ENCODE peak calls at places on chromosomes 5 and 9, in eight cellular contexts. T, H, X, W, M, V, F and E are unnamed samples.

GRCh38 chr9:470795-471194 is 256.1 kb downstream of the DOCK8 start:
- DNase-seq in T (no peak), H (no peak), X (no peak), W (no peak), M (no peak), V (no peak), F (no peak), E (peak; percentile 36)

GRCh38 chr5:54383225-54383624 is 72.3 kb upstream of the HSPB3 start:
- DNase-seq in T (no peak), H (peak; percentile 63), X (no peak), W (no peak), M (no peak), V (no peak), F (no peak), E (peak; percentile 50)

GRCh38 chr5:116970318-116970717 is 395.7 kb upstream of the SEMA6A start:
- DNase-seq in T (no peak), H (no peak), X (no peak), W (no peak), M (no peak), V (no peak), F (no peak), E (peak; percentile 21)

GRCh38 chr5:415928-416635 is 26.9 kb upstream of the EXOC3 start:
- DNase-seq in T (no peak), H (no peak), X (peak; percentile 47), W (no peak), M (peak; percentile 72), V (no peak), F (peak; percentile 74), E (no peak)

GRCh38 chr5:143213851-143214363 is 189.6 kb downstream of the NR3C1 start:
- DNase-seq in T (no peak), H (peak; percentile 43), X (no peak), W (no peak), M (no peak), V (no peak), F (no peak), E (no peak)

GRCh38 chr9:14098102-14098501 is 215.8 kb downstream of the NFIB start:
- DNase-seq in T (no peak), H (no peak), X (no peak), W (no peak), M (no peak), V (no peak), F (no peak), E (no peak)

GRCh38 chr5:76838481-76839261 is 11.1 kb upstream of the S100Z start:
- DNase-seq in T (no peak), H (peak; percentile 40), X (no peak), W (no peak), M (no peak), V (no peak), F (no peak), E (no peak)

GRCh38 chr5:28743362-28743761 is 1705.0 kb upstream of the CDH9 start:
- DNase-seq in T (no peak), H (no peak), X (no peak), W (no peak), M (no peak), V (no peak), F (no peak), E (no peak)

GRCh38 chr5:126499278-126499677 is 76.1 kb downstream of the GRAMD2B start:
- DNase-seq in T (no peak), H (no peak), X (no peak), W (no peak), M (no peak), V (no peak), F (no peak), E (peak; percentile 26)

GRCh38 chr5:15797116-15797515 is 297.1 kb downstream of the FBXL7 start:
- DNase-seq in T (no peak), H (no peak), X (no peak), W (no peak), M (no peak), V (no peak), F (no peak), E (no peak)

GRCh38 chr5:15796557-15796956 is 296.6 kb downstream of the FBXL7 start:
- DNase-seq in T (no peak), H (no peak), X (no peak), W (no peak), M (no peak), V (no peak), F (no peak), E (no peak)

GRCh38 chr5:15791859-15792258 is 291.9 kb downstream of the FBXL7 start:
- DNase-seq in T (no peak), H (peak; percentile 73), X (no peak), W (no peak), M (no peak), V (no peak), F (no peak), E (no peak)

GRCh38 chr5:15796096-15796495 is 296.1 kb downstream of the FBXL7 start:
- DNase-seq in T (no peak), H (no peak), X (no peak), W (no peak), M (no peak), V (no peak), F (no peak), E (no peak)

DNA sequence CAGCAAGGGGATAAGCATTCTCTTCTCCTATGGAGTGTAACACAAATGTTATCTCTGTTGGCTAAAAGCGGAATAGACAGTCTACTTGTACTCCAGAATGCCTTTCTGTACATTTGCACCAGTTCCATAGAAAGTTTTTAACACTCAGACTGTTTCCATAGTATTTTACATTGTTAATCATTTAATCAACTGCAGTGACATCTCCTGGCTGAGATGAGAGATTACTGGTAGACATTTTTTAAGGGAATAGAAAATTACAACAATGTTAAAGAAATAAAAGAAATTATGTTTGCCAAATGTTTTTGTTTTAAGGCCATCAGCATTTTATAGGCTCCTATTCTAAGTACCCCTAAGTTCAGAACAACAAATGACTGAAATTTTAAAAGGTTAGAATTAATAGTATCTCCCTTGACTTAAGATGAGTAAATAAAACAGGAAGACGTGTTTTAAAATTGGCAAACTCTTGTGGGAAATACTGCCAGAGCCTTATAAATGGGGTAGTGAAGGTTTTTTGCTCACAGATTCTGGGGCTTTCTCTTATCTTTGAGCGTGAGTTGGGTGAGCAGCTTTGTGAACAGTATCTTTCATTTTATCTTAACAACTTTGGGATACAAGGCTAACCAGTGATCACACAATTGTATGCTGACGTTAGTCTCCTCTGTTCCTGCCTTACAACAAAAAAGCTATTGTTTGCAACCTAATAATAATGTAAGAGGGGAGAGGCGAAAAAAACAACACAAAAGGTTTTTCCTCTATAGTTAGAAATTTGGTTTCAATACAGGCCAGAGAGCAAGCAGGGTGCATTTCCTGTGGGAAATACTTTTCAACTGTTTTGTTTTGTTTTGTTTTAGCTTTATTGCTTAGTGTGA is 294.4 kb downstream of the FBXL7 start:
- DNase-seq in T (no peak), H (no peak), X (no peak), W (no peak), M (no peak), V (no peak), F (no peak), E (peak; percentile 13)
- TF ChIP-seq CTCF in T (no peak), H (peak; percentile 39), X (no peak), W (peak; percentile 53), M (peak; percentile 44), V (no peak), F (no peak), E (peak; percentile 31)

GRCh38 chr5:92911851-92912250 is 669.2 kb downstream of the NR2F1-AS1 start:
- DNase-seq in T (no peak), H (no peak), X (no peak), W (no peak), M (no peak), V (no peak), F (no peak), E (no peak)

GRCh38 chr5:92911293-92911692 is 669.7 kb downstream of the NR2F1-AS1 start:
- DNase-seq in T (no peak), H (no peak), X (no peak), W (no peak), M (no peak), V (no peak), F (no peak), E (no peak)

GRCh38 chr5:92907914-92908606 is 673.0 kb downstream of the NR2F1-AS1 start:
- DNase-seq in T (no peak), H (peak; percentile 46), X (no peak), W (no peak), M (no peak), V (no peak), F (no peak), E (no peak)

GRCh38 chr5:92908952-92909351 is 672.1 kb downstream of the NR2F1-AS1 start:
- DNase-seq in T (no peak), H (no peak), X (no peak), W (no peak), M (no peak), V (no peak), F (no peak), E (no peak)

DNA sequence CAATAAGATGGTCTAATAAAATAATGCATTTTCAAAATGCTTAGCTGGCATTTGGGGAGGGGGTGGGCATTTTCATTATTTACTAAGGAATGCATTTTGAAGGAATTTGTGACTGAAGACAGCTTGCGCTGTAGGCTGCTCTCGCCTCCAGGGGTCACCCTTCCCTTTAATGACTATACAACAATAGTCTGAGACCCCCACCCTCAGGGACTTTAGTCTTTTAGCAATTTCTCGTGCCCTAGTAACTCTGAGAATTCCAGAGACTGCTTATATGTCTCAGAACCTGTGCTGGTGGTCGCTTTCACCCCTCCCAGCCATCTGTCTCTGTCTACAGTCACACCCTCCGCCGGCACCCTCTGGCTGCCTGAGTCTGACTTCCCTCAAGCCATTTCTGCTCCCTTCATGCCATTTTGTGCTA is 671.5 kb downstream of the NR2F1-AS1 start:
- DNase-seq in T (no peak), H (no peak), X (no peak), W (no peak), M (no peak), V (no peak), F (no peak), E (no peak)
- TF ChIP-seq CTCF in T (no peak), H (peak; percentile 53), X (no peak), W (peak; percentile 60), M (peak; percentile 14), V (no peak), F (no peak), E (peak; percentile 48)

DNA sequence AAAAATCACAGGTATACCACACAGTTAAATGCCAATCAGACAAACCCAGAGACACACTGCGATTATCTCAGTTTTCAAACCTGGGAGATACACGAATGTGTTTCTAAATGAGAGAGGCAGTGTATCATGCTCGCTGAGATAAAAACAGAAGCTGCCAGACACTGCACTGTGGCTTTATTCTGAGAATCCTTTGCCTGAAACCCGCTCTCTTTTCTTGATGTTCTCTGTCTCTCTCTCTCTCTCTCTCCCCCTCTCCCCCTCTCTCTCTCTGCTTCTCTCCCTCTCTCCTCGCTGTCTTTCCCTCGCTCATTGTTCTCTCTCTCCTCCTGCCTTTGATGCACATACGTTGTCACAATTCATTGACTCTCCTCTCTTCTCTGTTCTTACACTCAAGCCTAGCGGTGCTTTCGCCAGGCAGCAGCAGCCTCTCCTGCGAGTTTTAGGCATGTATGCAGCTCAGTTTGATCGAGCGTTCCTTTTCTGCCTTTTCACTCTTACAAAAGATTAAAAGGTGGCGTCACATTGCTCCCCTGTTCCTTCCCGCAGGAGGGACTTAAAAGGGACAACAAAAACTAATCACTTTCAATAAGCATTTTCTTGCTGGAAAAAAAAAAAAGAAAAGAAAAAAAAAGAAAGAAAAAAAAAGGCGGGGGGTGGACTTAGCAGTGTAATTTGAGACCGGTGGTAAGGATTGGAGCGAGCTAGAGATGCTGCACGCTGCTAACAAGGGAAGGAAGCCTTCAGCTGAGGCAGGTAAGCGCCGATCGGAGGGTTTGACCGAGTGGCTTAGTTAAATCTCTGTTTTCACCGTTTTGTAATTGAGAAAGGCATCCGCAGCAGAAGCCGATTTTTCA is 717.9 kb upstream of the WWC1 start:
- DNase-seq in T (no peak), H (peak; percentile 74), X (no peak), W (no peak), M (peak; percentile 16), V (no peak), F (no peak), E (peak; percentile 64)
- TF ChIP-seq CTCF in T (no peak), H (peak; percentile 26), X (no peak), W (no peak), M (no peak), V (no peak), F (no peak), E (no peak)

GRCh38 chr5:129271309-129271708 is 176.8 kb downstream of the ISOC1 start:
- DNase-seq in T (no peak), H (no peak), X (no peak), W (no peak), M (no peak), V (no peak), F (no peak), E (peak; percentile 52)
- TF ChIP-seq CTCF in T (no peak), H (no peak), X (no peak), W (peak; percentile 37), M (no peak), V (no peak), F (no peak), E (peak; percentile 49)